ENCODE peak calls at places on chromosome X, in six cellular contexts. D, P, F, Y, N and X are unnamed samples. For H3K4me1, the result is how much of the 10 kb centered on the place peaks cover.

GRCh38 chrX:11757397-11757728 is 674 bp upstream of the MSL3 start:
- DNase-seq in F (peak), P (no peak), N (no peak), D (no peak), Y (peak), X (no peak)

GRCh38 chrX:117808413-117808812 is 308.2 kb downstream of the KLHL13 start:
- DNase-seq in N (peak), D (no peak), Y (no peak), P (no peak), F (no peak), X (no peak)

GRCh38 chrX:40010550-40011364 is 87.0 kb downstream of the BCOR start:
- DNase-seq in D (no peak), F (no peak), Y (no peak), P (no peak), N (peak), X (no peak)

GRCh38 chrX:105869676-105870075 is 47.3 kb downstream of the NRK start:
- DNase-seq in N (no peak), Y (no peak), P (no peak), F (no peak), D (no peak), X (no peak)

GRCh38 chrX:65926095-65927019 is 113.5 kb downstream of the VSIG4 start:
- DNase-seq in Y (no peak), D (no peak), F (no peak), N (no peak), P (no peak), X (peak)

GRCh38 chrX:40897768-40898167 is 162.4 kb upstream of the MED14 start:
- DNase-seq in P (no peak), Y (no peak), N (no peak), D (no peak), F (no peak), X (no peak)

GRCh38 chrX:50762578-50762977 is 51.4 kb downstream of the SHROOM4 start:
- DNase-seq in P (no peak), Y (no peak), F (no peak), D (no peak), N (no peak), X (no peak)

GRCh38 chrX:40700640-40701342 is 34.6 kb downstream of the MED14 start:
- DNase-seq in F (no peak), P (no peak), N (no peak), D (no peak), Y (no peak), X (no peak)

GRCh38 chrX:48835524-48836329 is at the start of gene PCSK1N:
- DNase-seq in F (no peak), D (no peak), N (peak), P (no peak), Y (no peak), X (peak)

GRCh38 chrX:103431316-103431715 is 55.0 kb downstream of the BEX3 start:
- DNase-seq in F (no peak), P (no peak), D (no peak), Y (no peak), N (no peak), X (no peak)

GRCh38 chrX:36908801-36909403 is 99.3 kb upstream of the FAM47C start:
- DNase-seq in N (peak), P (no peak), F (no peak), D (no peak), Y (no peak), X (no peak)

GRCh38 chrX:133783273-133783672 is 202.1 kb downstream of the GPC3 start:
- DNase-seq in P (no peak), Y (no peak), N (no peak), D (no peak), F (no peak), X (no peak)

GRCh38 chrX:133776072-133776471 is 209.3 kb downstream of the GPC3 start:
- DNase-seq in F (no peak), D (no peak), P (no peak), Y (no peak), N (peak), X (peak)

GRCh38 chrX:133786382-133786781 is 199.0 kb downstream of the GPC3 start:
- DNase-seq in P (no peak), F (no peak), N (no peak), D (no peak), Y (no peak), X (no peak)

GRCh38 chrX:133781174-133781573 is 204.2 kb downstream of the GPC3 start:
- DNase-seq in D (no peak), Y (no peak), P (no peak), N (no peak), F (no peak), X (no peak)
- H3K4me1 ChIP-seq in D (under half), Y (under half), P (under half), N (under half), F (under half), X (under half)

GRCh38 chrX:129769467-129770154 is 10.1 kb upstream of the SASH3 start:
- DNase-seq in N (peak), F (no peak), D (no peak), Y (no peak), P (no peak), X (peak)
- H3K4me1 ChIP-seq in N (under half), F (under half), D (under half), Y (under half), P (under half), X (half or more)

GRCh38 chrX:129738466-129739308 is at the start of gene XPNPEP2:
- DNase-seq in F (no peak), N (peak), D (no peak), P (peak), Y (peak), X (no peak)
- H3K4me1 ChIP-seq in F (under half), N (under half), D (under half), P (under half), Y (under half), X (under half)

DNA sequence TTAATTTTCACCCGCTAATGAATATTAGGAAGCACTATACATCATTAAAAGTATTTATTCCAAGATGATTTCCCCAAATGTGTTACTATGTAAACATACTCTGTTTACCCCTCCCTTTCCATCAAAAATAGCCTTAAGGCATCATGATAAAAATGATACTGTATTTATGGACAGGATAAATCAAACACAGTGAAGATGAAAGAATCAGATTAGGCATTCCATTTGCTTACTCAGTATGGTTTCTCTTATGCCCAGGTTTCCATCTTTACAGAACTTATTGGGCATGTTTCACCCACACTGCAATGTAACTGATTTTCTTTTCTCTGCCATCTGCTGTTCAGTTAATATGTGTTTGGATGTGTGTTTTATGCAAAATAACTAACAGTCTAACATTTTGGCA is 445.1 kb downstream of the RPA4 start:
- DNase-seq in F (no peak), N (no peak), D (no peak), P (no peak), Y (no peak), X (no peak)
- H3K4me1 ChIP-seq in F (under half), N (under half), D (under half), P (under half), Y (under half), X (under half)

DNA sequence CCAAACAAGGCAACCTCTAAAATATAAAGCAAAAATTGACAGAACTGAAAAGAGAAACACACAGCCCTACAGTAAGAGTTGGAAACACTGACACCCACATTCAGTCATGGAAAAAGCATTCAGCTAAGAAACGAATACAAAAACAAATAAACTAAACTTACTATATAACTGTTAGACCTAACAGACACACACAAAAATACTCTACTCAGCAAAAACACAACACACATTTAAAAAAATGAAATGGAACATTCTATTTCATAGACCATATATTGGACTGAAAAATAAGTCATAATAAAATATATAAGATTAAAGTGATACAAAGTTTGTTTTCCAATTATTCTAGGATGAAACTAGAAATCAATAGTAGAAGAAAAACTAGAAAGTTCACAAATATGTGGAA is 488.8 kb upstream of the POU3F4 start:
- DNase-seq in F (no peak), Y (no peak), N (no peak), P (no peak), D (no peak), X (no peak)
- H3K4me1 ChIP-seq in F (under half), Y (under half), N (under half), P (under half), D (under half), X (under half)

GRCh38 chrX:153969904-153970397 is 1.7 kb downstream of the HCFC1 start:
- DNase-seq in P (no peak), N (no peak), Y (no peak), F (no peak), D (peak), X (no peak)
- H3K4me1 ChIP-seq in P (half or more), N (under half), Y (under half), F (under half), D (under half), X (under half)

DNA sequence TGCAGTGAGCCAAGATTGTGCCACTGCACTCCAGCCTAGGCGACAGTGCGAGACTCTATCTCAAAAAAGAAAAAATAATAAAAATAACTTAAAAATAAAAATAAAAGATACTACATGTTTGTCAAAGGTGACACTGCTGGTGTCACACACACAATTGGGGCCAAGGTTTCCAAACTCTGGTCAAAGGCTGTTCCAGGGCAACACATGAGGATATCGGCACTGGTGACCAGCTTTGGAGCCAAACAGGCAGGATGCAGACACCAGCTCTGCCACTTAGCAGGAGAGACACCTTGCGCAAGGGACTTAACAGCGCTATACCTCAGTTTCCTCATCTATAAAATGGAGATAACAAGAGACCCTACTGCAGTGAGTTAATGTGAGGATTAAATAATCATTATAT is 52.3 kb downstream of the CD99L2 start:
- DNase-seq in D (no peak), Y (no peak), F (no peak), P (no peak), N (no peak), X (no peak)
- H3K4me1 ChIP-seq in D (under half), Y (under half), F (under half), P (under half), N (under half), X (under half)

GRCh38 chrX:53266175-53266574 is 15.2 kb downstream of the IQSEC2 start:
- DNase-seq in P (no peak), N (no peak), Y (no peak), D (no peak), F (no peak), X (no peak)

GRCh38 chrX:53263597-53264094 is 17.7 kb downstream of the IQSEC2 start:
- DNase-seq in N (no peak), D (no peak), Y (no peak), F (no peak), P (no peak), X (no peak)

GRCh38 chrX:53268173-53268572 is 13.2 kb downstream of the IQSEC2 start:
- DNase-seq in P (no peak), N (no peak), D (no peak), F (no peak), Y (no peak), X (no peak)

GRCh38 chrX:53266914-53267313 is 14.5 kb downstream of the IQSEC2 start:
- DNase-seq in F (no peak), N (no peak), Y (no peak), P (no peak), D (no peak), X (no peak)

DNA sequence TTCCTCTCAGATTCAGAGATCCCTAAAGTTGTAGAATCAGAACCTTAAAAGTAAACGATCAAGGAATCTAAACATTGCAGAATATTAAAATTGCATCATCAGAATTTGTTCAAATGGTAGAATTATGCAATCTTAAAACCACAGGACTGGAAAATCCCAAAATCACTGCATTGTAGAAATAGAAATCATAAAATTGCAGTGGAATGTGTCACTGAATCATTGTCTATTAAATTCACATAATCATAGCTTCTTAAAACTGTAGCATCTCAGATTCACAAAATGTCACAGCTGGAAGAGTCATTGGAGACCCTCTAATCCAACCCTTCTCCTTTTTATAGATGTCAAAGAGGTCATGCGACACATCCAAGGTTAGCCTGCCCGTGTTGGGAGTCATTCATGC is 15.6 kb downstream of the IQSEC2 start:
- DNase-seq in P (no peak), F (no peak), Y (no peak), D (no peak), N (no peak), X (no peak)
- H3K4me1 ChIP-seq in P (under half), F (under half), Y (under half), D (under half), N (under half), X (under half)